ENCODE peak calls at places on chromosomes 4 and X, in eight cellular contexts. One of them, this sample, is unnamed.

GRCh38 chr4:113759696-113760093 is 1.8 kb downstream of the CAMK2D start:
- DNase-seq in psoas muscle: no peak
- DNase-seq in lung: no peak
- DNase-seq in MM.1S: no peak
- DNase-seq in upper lobe of right lung: no peak
- DNase-seq in upper lobe of left lung: no peak
- DNase-seq in suprapubic skin: no peak
- DNase-seq in PC-3: no peak
- DNase-seq in this sample: no peak

GRCh38 chr4:186586190-186586589 is 30.8 kb upstream of the MTNR1A start:
- DNase-seq in upper lobe of left lung: no peak
- DNase-seq in upper lobe of right lung: no peak
- DNase-seq in lung: no peak
- DNase-seq in PC-3: no peak
- DNase-seq in MM.1S: no peak
- DNase-seq in psoas muscle: no peak
- DNase-seq in suprapubic skin: no peak
- DNase-seq in this sample: no peak

GRCh38 chr4:150176559-150176958 is 98.3 kb downstream of the DCLK2 start:
- DNase-seq in upper lobe of right lung: no peak
- DNase-seq in psoas muscle: no peak
- DNase-seq in lung: no peak
- DNase-seq in upper lobe of left lung: no peak
- DNase-seq in PC-3: no peak
- DNase-seq in suprapubic skin: no peak
- DNase-seq in MM.1S: no peak
- DNase-seq in this sample: no peak

GRCh38 chr4:176538217-176538925 is 218.6 kb downstream of the SPCS3 start:
- DNase-seq in psoas muscle: no peak
- DNase-seq in suprapubic skin: no peak
- DNase-seq in MM.1S: no peak
- DNase-seq in lung: no peak
- DNase-seq in upper lobe of left lung: no peak
- DNase-seq in PC-3: peak; percentile 80
- DNase-seq in upper lobe of right lung: no peak
- DNase-seq in this sample: no peak

GRCh38 chrX:43827791-43828190 is 54.5 kb downstream of the MAOB start:
- DNase-seq in PC-3: no peak
- DNase-seq in MM.1S: no peak
- DNase-seq in suprapubic skin: no peak
- DNase-seq in upper lobe of right lung: no peak
- DNase-seq in psoas muscle: no peak
- DNase-seq in lung: no peak
- DNase-seq in upper lobe of left lung: no peak
- DNase-seq in this sample: no peak

GRCh38 chr4:146514651-146515379 is 6.9 kb downstream of the SLC10A7 start:
- DNase-seq in upper lobe of left lung: no peak
- DNase-seq in PC-3: no peak
- DNase-seq in MM.1S: no peak
- DNase-seq in psoas muscle: no peak
- DNase-seq in upper lobe of right lung: no peak
- DNase-seq in suprapubic skin: no peak
- DNase-seq in lung: no peak
- DNase-seq in this sample: no peak

GRCh38 chr4:99815597-99816011 is 1.0 kb upstream of the DAPP1 start:
- DNase-seq in suprapubic skin: no peak
- DNase-seq in upper lobe of right lung: peak; percentile 66
- DNase-seq in upper lobe of left lung: peak; percentile 88
- DNase-seq in MM.1S: peak; percentile 59
- DNase-seq in lung: peak; percentile 75
- DNase-seq in PC-3: peak; percentile 98
- DNase-seq in psoas muscle: no peak
- DNase-seq in this sample: no peak

GRCh38 chr4:185512516-185512915 is 22.8 kb downstream of the PDLIM3 start:
- DNase-seq in MM.1S: no peak
- DNase-seq in PC-3: peak; percentile 31
- DNase-seq in suprapubic skin: no peak
- DNase-seq in upper lobe of left lung: no peak
- DNase-seq in upper lobe of right lung: no peak
- DNase-seq in lung: no peak
- DNase-seq in psoas muscle: no peak
- DNase-seq in this sample: no peak

GRCh38 chr4:140395668-140396067 is 22.2 kb downstream of the SCOC start:
- DNase-seq in suprapubic skin: no peak
- DNase-seq in MM.1S: no peak
- DNase-seq in upper lobe of left lung: no peak
- DNase-seq in PC-3: peak; percentile 22
- DNase-seq in psoas muscle: no peak
- DNase-seq in lung: no peak
- DNase-seq in upper lobe of right lung: no peak
- DNase-seq in this sample: no peak

GRCh38 chr4:7307391-7308099 is 115.2 kb downstream of the SORCS2 start:
- DNase-seq in suprapubic skin: no peak
- DNase-seq in MM.1S: no peak
- DNase-seq in PC-3: no peak
- DNase-seq in lung: no peak
- DNase-seq in psoas muscle: peak; percentile 3
- DNase-seq in upper lobe of right lung: no peak
- DNase-seq in upper lobe of left lung: no peak
- DNase-seq in this sample: no peak
- TF ChIP-seq CTCF in suprapubic skin: no peak
- TF ChIP-seq CTCF in MM.1S: no peak
- TF ChIP-seq CTCF in PC-3: no peak
- TF ChIP-seq CTCF in lung: no peak
- TF ChIP-seq CTCF in psoas muscle: no peak
- TF ChIP-seq CTCF in upper lobe of right lung: no peak
- TF ChIP-seq CTCF in upper lobe of left lung: no peak
- TF ChIP-seq CTCF in this sample: no peak

DNA sequence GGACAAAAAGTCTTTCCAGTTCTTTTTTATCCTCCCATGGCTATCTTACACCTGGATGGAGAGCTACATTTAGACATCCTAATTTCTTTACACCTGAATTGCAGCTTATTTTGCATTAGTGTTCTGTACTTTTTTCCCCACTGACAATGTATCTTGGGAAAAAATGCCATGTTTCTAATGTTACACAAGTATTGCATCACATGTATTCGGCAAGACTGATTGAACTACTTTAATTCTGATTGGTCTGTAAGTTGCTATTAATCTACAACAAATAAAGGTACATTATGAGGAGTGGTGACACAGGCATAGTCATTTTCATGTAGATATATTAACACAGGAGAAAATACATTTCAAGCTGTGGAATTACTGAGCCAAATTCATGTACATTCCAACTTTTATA is 558.0 kb downstream of the TRIML1 start:
- DNase-seq in upper lobe of right lung: no peak
- DNase-seq in psoas muscle: no peak
- DNase-seq in MM.1S: no peak
- DNase-seq in suprapubic skin: no peak
- DNase-seq in upper lobe of left lung: no peak
- DNase-seq in PC-3: no peak
- DNase-seq in lung: no peak
- DNase-seq in this sample: no peak
- H3K4me1 ChIP-seq in upper lobe of right lung: no peaks in the 10 kb centered on the region
- H3K4me1 ChIP-seq in psoas muscle: no peaks in the 10 kb centered on the region
- H3K4me1 ChIP-seq in MM.1S: no peaks in the 10 kb centered on the region
- H3K4me1 ChIP-seq in suprapubic skin: no peaks in the 10 kb centered on the region
- H3K4me1 ChIP-seq in upper lobe of left lung: no peaks in the 10 kb centered on the region
- H3K4me1 ChIP-seq in PC-3: no peaks in the 10 kb centered on the region
- H3K4me1 ChIP-seq in lung: no peaks in the 10 kb centered on the region
- H3K4me1 ChIP-seq in this sample: no peaks in the 10 kb centered on the region

DNA sequence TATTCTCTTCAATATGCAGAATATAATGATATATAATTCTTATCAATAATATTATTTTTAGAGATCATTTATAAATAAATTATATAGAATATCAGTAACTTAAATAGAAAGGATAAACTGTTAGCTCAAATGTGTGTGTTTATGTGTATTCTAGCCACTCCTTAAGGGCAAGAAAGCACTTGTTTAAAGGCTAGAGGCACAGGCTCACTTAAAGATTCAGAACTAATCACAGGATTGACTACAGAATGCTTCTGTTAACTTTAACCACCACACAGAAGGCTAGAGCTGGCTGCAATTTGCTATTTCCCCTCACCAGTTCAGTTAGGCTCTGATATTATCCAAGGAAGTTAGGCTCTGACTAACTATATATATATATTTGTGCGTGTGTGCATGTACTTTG is 69.6 kb downstream of the TBCK start:
- DNase-seq in upper lobe of left lung: no peak
- DNase-seq in MM.1S: no peak
- DNase-seq in PC-3: no peak
- DNase-seq in lung: no peak
- DNase-seq in psoas muscle: no peak
- DNase-seq in upper lobe of right lung: no peak
- DNase-seq in suprapubic skin: no peak
- DNase-seq in this sample: no peak
- H3K36me3 ChIP-seq in upper lobe of left lung: peaks cover 49% of the 10 kb centered on the region
- H3K36me3 ChIP-seq in MM.1S: no peaks in the 10 kb centered on the region
- H3K36me3 ChIP-seq in PC-3: no peaks in the 10 kb centered on the region
- H3K36me3 ChIP-seq in lung: peaks cover 10% of the 10 kb centered on the region
- H3K36me3 ChIP-seq in psoas muscle: peaks cover 73% of the 10 kb centered on the region
- H3K36me3 ChIP-seq in upper lobe of right lung: peaks cover 34% of the 10 kb centered on the region
- H3K36me3 ChIP-seq in suprapubic skin: peaks cover 20% of the 10 kb centered on the region
- H3K36me3 ChIP-seq in this sample: peaks cover 14% of the 10 kb centered on the region

DNA sequence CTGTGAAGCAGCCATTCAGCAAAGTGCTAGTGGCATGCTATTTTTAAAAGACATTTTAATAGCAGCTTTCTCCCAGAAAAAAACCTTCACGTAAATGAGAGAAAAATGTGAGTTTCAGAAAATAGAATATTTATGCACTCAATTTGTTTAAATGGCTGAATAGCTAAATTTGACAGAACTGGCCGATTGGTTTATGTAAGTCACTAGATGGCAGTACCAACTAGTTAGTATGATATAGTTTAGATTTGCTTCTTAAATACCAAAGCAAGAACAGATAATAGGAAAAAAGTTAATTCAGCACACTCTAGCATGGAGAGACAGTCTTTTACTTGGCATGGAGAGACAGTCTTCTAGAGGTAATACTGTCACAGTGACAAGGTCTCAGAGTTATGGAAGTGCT is 250.1 kb downstream of the SNCA start:
- DNase-seq in suprapubic skin: no peak
- DNase-seq in upper lobe of left lung: no peak
- DNase-seq in lung: no peak
- DNase-seq in psoas muscle: no peak
- DNase-seq in PC-3: peak; percentile 27
- DNase-seq in upper lobe of right lung: no peak
- DNase-seq in MM.1S: no peak
- DNase-seq in this sample: no peak
- TF ChIP-seq CTCF in suprapubic skin: no peak
- TF ChIP-seq CTCF in upper lobe of left lung: no peak
- TF ChIP-seq CTCF in lung: no peak
- TF ChIP-seq CTCF in psoas muscle: no peak
- TF ChIP-seq CTCF in PC-3: peak; percentile 44
- TF ChIP-seq CTCF in upper lobe of right lung: no peak
- TF ChIP-seq CTCF in MM.1S: peak; percentile 35
- TF ChIP-seq CTCF in this sample: no peak

GRCh38 chrX:128460835-128461234 is 408.6 kb upstream of the ACTRT1 start:
- DNase-seq in upper lobe of left lung: no peak
- DNase-seq in psoas muscle: no peak
- DNase-seq in lung: no peak
- DNase-seq in suprapubic skin: no peak
- DNase-seq in MM.1S: no peak
- DNase-seq in PC-3: peak; percentile 40
- DNase-seq in upper lobe of right lung: no peak
- DNase-seq in this sample: no peak

GRCh38 chrX:128457674-128458073 is 405.5 kb upstream of the ACTRT1 start:
- DNase-seq in lung: no peak
- DNase-seq in upper lobe of left lung: no peak
- DNase-seq in upper lobe of right lung: no peak
- DNase-seq in psoas muscle: no peak
- DNase-seq in PC-3: no peak
- DNase-seq in MM.1S: no peak
- DNase-seq in suprapubic skin: no peak
- DNase-seq in this sample: no peak

GRCh38 chrX:128464091-128464490 is 411.9 kb upstream of the ACTRT1 start:
- DNase-seq in suprapubic skin: no peak
- DNase-seq in psoas muscle: no peak
- DNase-seq in MM.1S: no peak
- DNase-seq in upper lobe of right lung: no peak
- DNase-seq in upper lobe of left lung: no peak
- DNase-seq in PC-3: peak; percentile 57
- DNase-seq in lung: no peak
- DNase-seq in this sample: no peak

GRCh38 chrX:128458888-128459287 is 406.7 kb upstream of the ACTRT1 start:
- DNase-seq in lung: no peak
- DNase-seq in upper lobe of right lung: no peak
- DNase-seq in suprapubic skin: no peak
- DNase-seq in upper lobe of left lung: no peak
- DNase-seq in MM.1S: no peak
- DNase-seq in PC-3: peak; percentile 66
- DNase-seq in psoas muscle: no peak
- DNase-seq in this sample: no peak
- H3K4me1 ChIP-seq in lung: no peaks in the 10 kb centered on the region
- H3K4me1 ChIP-seq in upper lobe of right lung: no peaks in the 10 kb centered on the region
- H3K4me1 ChIP-seq in suprapubic skin: no peaks in the 10 kb centered on the region
- H3K4me1 ChIP-seq in upper lobe of left lung: no peaks in the 10 kb centered on the region
- H3K4me1 ChIP-seq in MM.1S: no peaks in the 10 kb centered on the region
- H3K4me1 ChIP-seq in PC-3: peaks cover 8% of the 10 kb centered on the region
- H3K4me1 ChIP-seq in psoas muscle: no peaks in the 10 kb centered on the region
- H3K4me1 ChIP-seq in this sample: no peaks in the 10 kb centered on the region

GRCh38 chr4:68324509-68325262 is 25.2 kb downstream of the YTHDC1 start:
- DNase-seq in psoas muscle: no peak
- DNase-seq in upper lobe of right lung: no peak
- DNase-seq in lung: no peak
- DNase-seq in suprapubic skin: no peak
- DNase-seq in PC-3: no peak
- DNase-seq in upper lobe of left lung: no peak
- DNase-seq in MM.1S: no peak
- DNase-seq in this sample: no peak
- H3K36me3 ChIP-seq in psoas muscle: peaks cover 100% of the 10 kb centered on the region
- H3K36me3 ChIP-seq in upper lobe of right lung: peaks cover 86% of the 10 kb centered on the region
- H3K36me3 ChIP-seq in lung: peaks cover 21% of the 10 kb centered on the region
- H3K36me3 ChIP-seq in suprapubic skin: peaks cover 52% of the 10 kb centered on the region
- H3K36me3 ChIP-seq in PC-3: peaks cover 54% of the 10 kb centered on the region
- H3K36me3 ChIP-seq in upper lobe of left lung: peaks cover 75% of the 10 kb centered on the region
- H3K36me3 ChIP-seq in MM.1S: peaks cover 25% of the 10 kb centered on the region
- H3K36me3 ChIP-seq in this sample: peaks cover 83% of the 10 kb centered on the region

DNA sequence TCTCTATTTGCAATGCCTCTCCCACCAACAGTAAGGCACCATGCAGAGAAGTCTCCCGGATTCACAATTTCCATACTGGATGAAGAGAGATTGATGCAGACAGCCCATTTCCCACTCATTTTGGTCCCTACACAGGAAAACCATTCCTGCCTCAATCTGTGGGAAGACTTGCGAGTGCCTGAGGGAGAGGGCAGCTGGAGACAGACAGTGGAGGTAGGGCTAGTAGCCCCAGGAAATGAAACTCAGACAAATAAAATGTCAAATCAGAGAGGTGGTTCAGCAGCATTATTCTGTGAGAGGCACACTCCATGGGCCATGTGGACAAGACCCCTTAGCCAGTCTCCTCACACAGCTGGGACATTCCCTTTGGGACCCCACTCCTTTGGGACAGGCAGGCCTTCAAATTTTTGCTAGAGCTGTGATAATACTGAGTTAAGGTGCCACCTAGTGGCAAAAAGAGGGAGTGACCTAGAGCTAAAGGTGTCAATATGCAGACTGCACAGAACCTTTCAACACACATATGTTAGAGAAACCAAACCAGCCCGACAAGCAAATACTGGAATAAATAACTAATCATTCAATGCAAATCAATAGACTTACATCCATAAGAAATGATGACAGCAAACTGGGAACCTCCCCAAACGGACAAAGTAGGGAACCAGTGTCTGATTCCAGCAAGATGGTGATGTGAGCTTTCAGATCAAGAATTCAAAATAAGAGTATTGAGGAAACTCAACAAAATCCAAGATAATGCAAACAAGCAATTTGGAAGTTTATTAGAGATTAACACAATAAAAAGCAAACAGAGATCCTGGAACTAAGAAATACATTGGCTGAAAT is 1865.3 kb upstream of the AGA start:
- DNase-seq in upper lobe of left lung: no peak
- DNase-seq in lung: no peak
- DNase-seq in psoas muscle: no peak
- DNase-seq in MM.1S: peak; percentile 51
- DNase-seq in PC-3: peak; percentile 60
- DNase-seq in upper lobe of right lung: no peak
- DNase-seq in suprapubic skin: no peak
- DNase-seq in this sample: no peak
- TF ChIP-seq CTCF in upper lobe of left lung: peak; percentile 36
- TF ChIP-seq CTCF in lung: no peak
- TF ChIP-seq CTCF in psoas muscle: no peak
- TF ChIP-seq CTCF in MM.1S: peak; percentile 90
- TF ChIP-seq CTCF in PC-3: peak; percentile 79
- TF ChIP-seq CTCF in upper lobe of right lung: peak; percentile 62
- TF ChIP-seq CTCF in suprapubic skin: no peak
- TF ChIP-seq CTCF in this sample: no peak